ENCODE peak calls at places on chromosomes 1 and 21, in nine cellular contexts. J is ELR; U is AG09319; M is GM20000; Z is T-cell; N is astrocyte of the spinal cord; W is KBM-7; R is WTC11; S is stimulated activated CD4-positive, alpha-beta T cell treated with anti-CD3 and anti-CD28 coated beads, Interleukin-2, amount 100 ng/mL, for 48 hours. X is an unnamed sample.
A peak's percentile ranks its signal among the peaks of the same experiment; 100 is the strongest.

GRCh38 chr1:87800006-87800405 is 471.3 kb downstream of the LMO4 start:
- DNase-seq in W (no peak), S (no peak), M (no peak), R (no peak), J (no peak), Z (no peak), U (no peak), N (no peak), X (no peak)

GRCh38 chr1:58841455-58841854 is 57.6 kb upstream of the JUN start:
- DNase-seq in Z (no peak), J (peak; percentile 31), U (no peak), S (no peak), R (peak; percentile 30), W (peak; percentile 34), N (no peak), M (no peak), X (no peak)

GRCh38 chr1:218779341-218779831 is 394.3 kb upstream of the LYPLAL1 start:
- DNase-seq in W (no peak), N (peak; percentile 50), M (no peak), R (no peak), J (peak; percentile 61), U (no peak), S (no peak), Z (no peak), X (no peak)

GRCh38 chr1:154837034-154837678 is 32.9 kb downstream of the KCNN3 start:
- DNase-seq in W (no peak), Z (no peak), M (no peak), N (no peak), U (no peak), J (no peak), R (no peak), S (no peak), X (no peak)

GRCh38 chr1:90715334-90715733 is 1.8 kb downstream of the BARHL2 start:
- DNase-seq in N (no peak), S (no peak), U (no peak), Z (no peak), J (no peak), W (no peak), M (no peak), R (no peak), X (no peak)

GRCh38 chr21:15437873-15438272 is 291.9 kb upstream of the USP25 start:
- DNase-seq in Z (no peak), U (no peak), S (no peak), M (peak; percentile 21), J (peak; percentile 16), W (peak; percentile 82), R (no peak), N (peak; percentile 87), X (no peak)

GRCh38 chr1:164765557-164765956 is 206.6 kb downstream of the PBX1 start:
- DNase-seq in J (peak; percentile 91), W (no peak), U (peak; percentile 35), Z (no peak), N (peak; percentile 90), M (no peak), S (no peak), R (no peak), X (peak; percentile 73)

GRCh38 chr1:3075666-3076387 is 6.8 kb downstream of the PRDM16 start:
- DNase-seq in S (no peak), Z (no peak), U (no peak), R (no peak), J (no peak), N (no peak), W (no peak), M (no peak), X (no peak)

GRCh38 chr1:38133304-38133703 is 86.7 kb upstream of the POU3F1 start:
- DNase-seq in U (no peak), W (no peak), R (no peak), Z (no peak), M (no peak), N (no peak), S (no peak), J (no peak), X (no peak)

X was measured in fibroblast of the conjunctiva.